ENCODE peak calls at places on chromosomes 7 and 10, in nine cellular contexts. Y is sciatic nerve; W is fibroblast of lung; G is iPS-NIHi11; N is HEK293T; E is EH; A is amygdala; R is activated CD8-positive, alpha-beta memory T cell treated with anti-CD3 and anti-CD28 coated beads, Interleukin-2, amount 50 U/mL, for 4 hours; L is stimulated activated CD8-positive, alpha-beta memory T cell treated with anti-CD3 and anti-CD28 coated beads, Interleukin-15, amount 100 ng/mL, for 1 hour. X is an unnamed sample.

GRCh38 chr7:152751449-152752141 is 8.0 kb upstream of the ACTR3B start:
- DNase-seq in E (no peak), R (no peak), N (no peak), L (no peak), Y (no peak), A (no peak), G (no peak), W (no peak), X (no peak)

GRCh38 chr10:1733720-1734119 is 3.6 kb downstream of the ADARB2 start:
- DNase-seq in R (no peak), W (no peak), L (no peak), Y (no peak), N (no peak), G (no peak), E (no peak), A (no peak), X (no peak)

GRCh38 chr10:27369832-27370231 is 129.2 kb upstream of the ACBD5 start:
- DNase-seq in E (peak; percentile 7), W (no peak), R (no peak), A (no peak), L (no peak), N (no peak), G (no peak), Y (no peak), X (no peak)

GRCh38 chr10:1609596-1609995 is 127.7 kb downstream of the ADARB2 start:
- DNase-seq in N (no peak), L (no peak), E (no peak), R (no peak), Y (no peak), W (no peak), G (no peak), A (no peak), X (no peak)

GRCh38 chr10:116913681-116914080 is 64.4 kb downstream of the ENO4 start:
- DNase-seq in A (no peak), E (no peak), N (no peak), Y (no peak), G (no peak), W (no peak), L (no peak), R (no peak), X (no peak)

GRCh38 chr7:3067193-3067592 is 23.5 kb upstream of the CARD11 start:
- DNase-seq in E (no peak), Y (no peak), A (no peak), W (peak; percentile 37), L (no peak), N (no peak), R (peak; percentile 25), G (no peak), X (no peak)

GRCh38 chr10:3323865-3324498 is 151.4 kb upstream of the PITRM1 start:
- DNase-seq in A (no peak), W (peak; percentile 64), Y (no peak), N (no peak), E (peak; percentile 94), R (no peak), L (no peak), G (no peak), X (no peak)

GRCh38 chr10:120945801-120946302 is 94.7 kb downstream of the WDR11 start:
- DNase-seq in Y (no peak), W (peak; percentile 61), L (no peak), R (no peak), N (no peak), G (no peak), E (no peak), A (peak; percentile 69), X (no peak)

GRCh38 chr7:17130281-17131059 is 168.0 kb upstream of the AHR start:
- DNase-seq in Y (no peak), N (peak; percentile 58), A (no peak), G (peak; percentile 76), W (peak; percentile 85), E (peak; percentile 91), L (no peak), R (no peak), X (peak; percentile 65)